ENCODE peak calls at places on chromosomes 3 and 15, in eight cellular contexts. I is ovary, G is astrocyte, K is lower lobe of right lung, D is NB4, C is Peyer's patch, O is foreskin fibroblast, X is A673. E is an unnamed sample.
A peak's percentile ranks its signal among the peaks of the same experiment; 100 is the strongest.

GRCh38 chr15:40328711-40329240 is 5.3 kb downstream of the INAFM2 start:
- DNase-seq in I (no peak), G (no peak), K (no peak), D (no peak), C (no peak), O (no peak), X (no peak), E (no peak)

GRCh38 chr3:14902719-14903118 is 44.7 kb upstream of the NR2C2 start:
- DNase-seq in I (peak; percentile 87), G (no peak), K (peak; percentile 59), D (no peak), C (peak; percentile 62), O (no peak), X (no peak), E (no peak)

GRCh38 chr3:185071401-185071800 is 81.5 kb downstream of the C3orf70 start:
- DNase-seq in I (no peak), G (no peak), K (no peak), D (peak; percentile 9), C (no peak), O (no peak), X (no peak), E (no peak)

GRCh38 chr3:20080956-20081554 is 40.8 kb downstream of the KAT2B start:
- DNase-seq in I (no peak), G (peak; percentile 19), K (peak; percentile 60), D (peak; percentile 17), C (peak; percentile 69), O (no peak), X (no peak), E (no peak)

GRCh38 chr15:76172782-76173181 is 113.0 kb downstream of the TMEM266 start:
- DNase-seq in I (no peak), G (no peak), K (no peak), D (no peak), C (no peak), O (no peak), X (no peak), E (no peak)

GRCh38 chr3:18444597-18445420 is 19.7 kb upstream of the SATB1 start:
- DNase-seq in I (peak; percentile 79), G (no peak), K (peak; percentile 77), D (peak; percentile 82), C (peak; percentile 82), O (peak; percentile 49), X (peak; percentile 71), E (no peak)

GRCh38 chr3:79835701-79836100 is 67.9 kb upstream of the ROBO1 start:
- DNase-seq in I (no peak), G (no peak), K (no peak), D (no peak), C (no peak), O (no peak), X (no peak), E (no peak)

GRCh38 chr3:101928890-101929289 is 79.6 kb downstream of the NFKBIZ start:
- DNase-seq in I (no peak), G (peak; percentile 80), K (no peak), D (no peak), C (no peak), O (peak; percentile 88), X (no peak), E (no peak)

DNA sequence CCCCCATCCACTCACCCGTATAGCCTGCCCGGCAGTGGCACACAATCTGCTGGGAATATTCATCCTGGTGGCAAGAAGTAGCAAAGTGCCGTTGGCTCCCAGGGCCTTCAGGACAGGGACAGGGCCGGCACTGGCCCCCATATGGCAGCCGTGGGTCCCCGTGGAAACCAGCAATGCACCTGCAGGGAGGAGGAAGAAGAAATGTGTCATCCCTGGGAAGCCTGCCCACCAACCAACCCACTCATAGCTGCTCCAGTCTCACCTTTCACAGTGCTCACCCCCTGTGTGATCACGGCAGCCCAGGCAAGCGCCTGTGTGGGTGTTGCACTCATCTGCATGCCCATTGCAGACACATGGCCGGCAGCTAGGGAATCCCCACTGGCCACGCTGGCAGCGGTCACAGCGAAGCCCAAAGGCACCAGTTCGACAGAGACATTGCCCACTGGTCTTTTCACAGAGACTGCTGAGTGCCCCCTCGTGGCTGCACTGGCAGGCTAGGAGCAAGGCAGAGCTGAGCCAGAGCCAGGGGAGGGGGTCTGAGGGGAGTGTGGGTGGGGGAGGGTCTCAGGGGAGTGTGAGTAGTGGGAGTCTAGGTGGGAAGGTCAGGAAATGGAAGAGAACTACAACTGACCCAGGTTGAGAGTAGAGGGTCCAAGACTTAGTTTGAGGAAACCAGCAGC is 4.5 kb upstream of the USP19 start:
- DNase-seq in I (no peak), G (no peak), K (no peak), D (peak; percentile 26), C (no peak), O (no peak), X (no peak), E (no peak)
- TF ChIP-seq CTCF in I (no peak), G (no peak), K (no peak), D (peak; percentile 39), C (no peak), O (no peak), X (peak; percentile 38), E (no peak)

GRCh38 chr3:158382479-158382878 is 188.5 kb upstream of the MLF1 start:
- DNase-seq in I (no peak), G (no peak), K (no peak), D (no peak), C (no peak), O (no peak), X (no peak), E (no peak)

GRCh38 chr3:158384019-158384418 is 187.0 kb upstream of the MLF1 start:
- DNase-seq in I (no peak), G (no peak), K (no peak), D (no peak), C (no peak), O (no peak), X (no peak), E (no peak)

GRCh38 chr3:158381274-158381868 is 189.6 kb upstream of the MLF1 start:
- DNase-seq in I (no peak), G (peak; percentile 28), K (no peak), D (no peak), C (no peak), O (no peak), X (peak; percentile 2), E (no peak)

GRCh38 chr3:158379517-158379916 is 191.5 kb upstream of the MLF1 start:
- DNase-seq in I (no peak), G (no peak), K (no peak), D (no peak), C (no peak), O (no peak), X (no peak), E (no peak)
- TF ChIP-seq CTCF in I (no peak), G (no peak), K (no peak), D (no peak), C (no peak), O (no peak), X (no peak), E (no peak)

GRCh38 chr3:43787330-43787729 is 96.6 kb downstream of the ABHD5 start:
- DNase-seq in I (no peak), G (no peak), K (no peak), D (no peak), C (no peak), O (no peak), X (no peak), E (no peak)
- TF ChIP-seq CTCF in I (no peak), G (no peak), K (no peak), D (no peak), C (no peak), O (no peak), X (no peak), E (no peak)

DNA sequence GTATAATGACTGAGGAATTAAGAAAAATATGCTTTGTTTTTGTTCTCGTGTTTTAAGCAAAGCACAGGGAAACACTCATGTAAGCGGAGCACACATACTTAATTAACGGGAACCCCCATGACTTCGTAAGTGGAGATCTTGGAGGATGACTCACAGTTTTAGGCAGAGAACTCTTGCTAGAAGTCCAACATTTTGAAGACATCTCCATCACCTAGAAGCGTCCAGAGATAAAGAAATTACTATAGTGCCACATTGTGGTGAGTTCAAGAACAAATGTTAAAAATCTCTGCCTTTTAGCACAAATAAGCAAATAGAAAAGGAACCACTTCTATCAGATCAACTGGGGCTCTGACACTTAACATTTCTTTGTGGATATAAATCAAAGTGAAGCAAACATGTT is 194.1 kb upstream of the ARHGEF26 start:
- DNase-seq in I (no peak), G (peak; percentile 79), K (no peak), D (peak; percentile 15), C (no peak), O (peak; percentile 64), X (peak; percentile 86), E (no peak)
- TF ChIP-seq CTCF in I (no peak), G (peak; percentile 20), K (peak; percentile 18), D (no peak), C (no peak), O (peak; percentile 12), X (peak; percentile 55), E (no peak)